ENCODE peak calls at places on chromosomes 12 and 14, in five cellular contexts. One of them, this sample, is unnamed.

GRCh38 chr14:38186217-38186616 is 21.5 kb upstream of the SSTR1 start:
- DNase-seq in naive thymus-derived CD8-positive, alpha-beta T cell: no peak
- DNase-seq in GM13976: no peak
- DNase-seq in activated naive CD4-positive, alpha-beta T cell: no peak
- DNase-seq in tibial nerve: no peak
- DNase-seq in this sample: no peak

GRCh38 chr14:90061849-90062794 is at the start of gene KCNK13:
- DNase-seq in activated naive CD4-positive, alpha-beta T cell: no peak
- DNase-seq in tibial nerve: no peak
- DNase-seq in naive thymus-derived CD8-positive, alpha-beta T cell: no peak
- DNase-seq in GM13976: peak
- DNase-seq in this sample: no peak

GRCh38 chr14:93804654-93805053 is 16.4 kb upstream of the PRIMA1 start:
- DNase-seq in tibial nerve: no peak
- DNase-seq in GM13976: no peak
- DNase-seq in naive thymus-derived CD8-positive, alpha-beta T cell: no peak
- DNase-seq in activated naive CD4-positive, alpha-beta T cell: no peak
- DNase-seq in this sample: no peak

GRCh38 chr14:103868242-103868897 is 21.0 kb upstream of the PPP1R13B start:
- DNase-seq in naive thymus-derived CD8-positive, alpha-beta T cell: no peak
- DNase-seq in GM13976: no peak
- DNase-seq in tibial nerve: no peak
- DNase-seq in activated naive CD4-positive, alpha-beta T cell: no peak
- DNase-seq in this sample: no peak

GRCh38 chr12:88753074-88753473 is 172.8 kb upstream of the KITLG start:
- DNase-seq in naive thymus-derived CD8-positive, alpha-beta T cell: no peak
- DNase-seq in activated naive CD4-positive, alpha-beta T cell: no peak
- DNase-seq in tibial nerve: no peak
- DNase-seq in GM13976: no peak
- DNase-seq in this sample: no peak

GRCh38 chr12:95277139-95277538 is 59.5 kb downstream of the VEZT start:
- DNase-seq in activated naive CD4-positive, alpha-beta T cell: no peak
- DNase-seq in GM13976: no peak
- DNase-seq in naive thymus-derived CD8-positive, alpha-beta T cell: no peak
- DNase-seq in tibial nerve: no peak
- DNase-seq in this sample: no peak

GRCh38 chr12:108046135-108046534 is 83.0 kb upstream of the WSCD2 start:
- DNase-seq in GM13976: no peak
- DNase-seq in naive thymus-derived CD8-positive, alpha-beta T cell: no peak
- DNase-seq in activated naive CD4-positive, alpha-beta T cell: no peak
- DNase-seq in tibial nerve: no peak
- DNase-seq in this sample: no peak

GRCh38 chr12:56007892-56008471 is 10.9 kb downstream of the SUOX start:
- DNase-seq in naive thymus-derived CD8-positive, alpha-beta T cell: no peak
- DNase-seq in activated naive CD4-positive, alpha-beta T cell: no peak
- DNase-seq in tibial nerve: peak
- DNase-seq in GM13976: no peak
- DNase-seq in this sample: no peak

GRCh38 chr14:29558516-29558915 is 369.1 kb downstream of the PRKD1 start:
- DNase-seq in activated naive CD4-positive, alpha-beta T cell: no peak
- DNase-seq in tibial nerve: no peak
- DNase-seq in GM13976: no peak
- DNase-seq in naive thymus-derived CD8-positive, alpha-beta T cell: no peak
- DNase-seq in this sample: no peak

GRCh38 chr12:109099426-109100020 is 2.1 kb downstream of the UNG start:
- DNase-seq in naive thymus-derived CD8-positive, alpha-beta T cell: no peak
- DNase-seq in GM13976: no peak
- DNase-seq in tibial nerve: no peak
- DNase-seq in activated naive CD4-positive, alpha-beta T cell: no peak
- DNase-seq in this sample: no peak

GRCh38 chr12:131828671-131829350 is 618 bp downstream of the MMP17 start:
- DNase-seq in tibial nerve: no peak
- DNase-seq in activated naive CD4-positive, alpha-beta T cell: no peak
- DNase-seq in GM13976: no peak
- DNase-seq in naive thymus-derived CD8-positive, alpha-beta T cell: no peak
- DNase-seq in this sample: no peak

GRCh38 chr14:84323963-84324362 is 1206.0 kb upstream of the FLRT2 start:
- DNase-seq in activated naive CD4-positive, alpha-beta T cell: no peak
- DNase-seq in tibial nerve: no peak
- DNase-seq in GM13976: no peak
- DNase-seq in naive thymus-derived CD8-positive, alpha-beta T cell: no peak
- DNase-seq in this sample: no peak

GRCh38 chr12:49827351-49828099 is 688 bp downstream of the NCKAP5L start:
- DNase-seq in naive thymus-derived CD8-positive, alpha-beta T cell: peak
- DNase-seq in GM13976: peak
- DNase-seq in activated naive CD4-positive, alpha-beta T cell: no peak
- DNase-seq in tibial nerve: no peak
- DNase-seq in this sample: no peak